ENCODE peak calls at places on chromosomes 16 and 17, in five cellular contexts. E is left lung; A is fibroblast of lung; J is endothelial cell of umbilical vein; O is CD8-positive, alpha-beta T cell. W is an unnamed sample.

GRCh38 chr17:38556234-38556633 is 49.5 kb downstream of the SRCIN1 start:
- DNase-seq in A (no peak), E (no peak), O (no peak), J (no peak), W (no peak)

GRCh38 chr17:78546476-78546875 is 30.7 kb downstream of the DNAH17 start:
- DNase-seq in O (no peak), J (no peak), A (no peak), E (no peak), W (no peak)

GRCh38 chr16:31000671-31001382 is 9.6 kb downstream of the STX1B start:
- DNase-seq in J (no peak), O (no peak), E (no peak), A (no peak), W (no peak)

GRCh38 chr17:81518785-81519283 is 6.2 kb upstream of the ACTG1 start:
- DNase-seq in A (no peak), E (peak; percentile 94), O (no peak), J (no peak), W (no peak)

GRCh38 chr17:38464723-38465419 is 36.6 kb downstream of the ARHGAP23 start:
- DNase-seq in J (peak; percentile 81), O (no peak), A (peak; percentile 96), E (peak; percentile 85), W (no peak)

GRCh38 chr17:72962099-72962498 is 130.4 kb downstream of the SLC39A11 start:
- DNase-seq in O (no peak), E (no peak), A (no peak), J (no peak), W (no peak)

GRCh38 chr17:14919049-14919545 is 346.0 kb downstream of the PMP22 start:
- DNase-seq in A (no peak), J (no peak), O (no peak), E (no peak), W (no peak)

GRCh38 chr17:7740481-7741001 is 23.0 kb downstream of the DNAH2 start:
- DNase-seq in O (no peak), J (no peak), E (no peak), A (no peak), W (no peak)

GRCh38 chr17:47218896-47219430 is 9.8 kb downstream of the MYL4 start:
- DNase-seq in J (peak; percentile 44), E (no peak), O (no peak), A (no peak), W (no peak)

GRCh38 chr16:75256059-75256870 is 4.8 kb upstream of the BCAR1 start:
- DNase-seq in A (no peak), E (peak; percentile 74), O (no peak), J (peak; percentile 54), W (no peak)

GRCh38 chr16:75256871-75257343 is 5.5 kb upstream of the BCAR1 start:
- DNase-seq in O (no peak), A (peak; percentile 63), J (peak; percentile 47), E (peak; percentile 69), W (no peak)

GRCh38 chr16:75257886-75258806 is 6.7 kb upstream of the BCAR1 start:
- DNase-seq in O (no peak), E (peak; percentile 68), A (no peak), J (no peak), W (no peak)

GRCh38 chr16:75260856-75261589 is 9.6 kb upstream of the BCAR1 start:
- DNase-seq in O (no peak), E (no peak), A (no peak), J (no peak), W (no peak)

DNA sequence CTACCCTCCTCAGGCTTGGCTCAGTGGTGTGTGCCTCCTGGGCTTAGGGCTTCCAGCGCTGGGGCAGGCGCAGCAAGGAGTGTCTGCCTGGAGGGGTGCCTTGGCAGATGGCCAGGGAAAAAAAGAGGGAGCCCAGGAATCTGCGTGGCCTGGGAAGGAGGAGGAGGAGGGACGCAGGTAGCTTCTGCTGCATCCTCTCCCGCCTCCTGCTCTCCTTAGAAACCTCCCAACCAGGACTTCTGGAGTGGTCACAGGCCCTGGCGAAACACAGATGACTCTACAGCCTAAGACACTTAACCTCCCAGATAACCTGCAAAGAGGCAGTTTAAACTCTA is 7.3 kb upstream of the BCAR1 start:
- DNase-seq in J (no peak), A (no peak), O (no peak), E (peak; percentile 41), W (no peak)
- H3K4me1 ChIP-seq in J (peaks cover 80% of the 10 kb centered on the region), A (peaks cover 70% of the 10 kb centered on the region), O (no peaks in the 10 kb centered on the region), E (peaks cover 60% of the 10 kb centered on the region), W (no peaks in the 10 kb centered on the region)

GRCh38 chr17:66494023-66494803 is 191.8 kb downstream of the PRKCA start:
- DNase-seq in O (no peak), E (no peak), J (peak; percentile 66), A (peak; percentile 77), W (no peak)
- H3K4me3 ChIP-seq in O (no peak overlapping the region), E (no peak overlapping the region), J (no peak overlapping the region), A (no peak overlapping the region), W (no peak overlapping the region)

GRCh38 chr17:55710829-55711496 is 11.7 kb downstream of the TMEM100 start:
- DNase-seq in O (no peak), E (no peak), J (peak; percentile 80), A (no peak), W (no peak)
- H3K4me1 ChIP-seq in O (no peaks in the 10 kb centered on the region), E (no peaks in the 10 kb centered on the region), J (no peaks in the 10 kb centered on the region), A (peaks cover 8% of the 10 kb centered on the region), W (no peaks in the 10 kb centered on the region)

GRCh38 chr16:46858151-46858550 is 26.0 kb upstream of the GPT2 start:
- DNase-seq in E (no peak), O (no peak), A (no peak), J (no peak), W (no peak)

GRCh38 chr16:46862555-46863447 is 21.4 kb upstream of the GPT2 start:
- DNase-seq in J (no peak), O (no peak), E (no peak), A (no peak), W (no peak)

GRCh38 chr16:46857261-46857962 is 26.4 kb upstream of the C16orf87 start:
- DNase-seq in J (peak; percentile 39), E (no peak), O (no peak), A (peak; percentile 77), W (no peak)

GRCh38 chr16:46855389-46855788 is 24.4 kb upstream of the C16orf87 start:
- DNase-seq in A (no peak), O (no peak), J (no peak), E (no peak), W (no peak)

GRCh38 chr16:46859719-46860152 is 24.4 kb upstream of the GPT2 start:
- DNase-seq in O (no peak), E (no peak), J (peak; percentile 73), A (peak; percentile 73), W (no peak)
- H3K4me3 ChIP-seq in O (no peak overlapping the region), E (no peak overlapping the region), J (no peak overlapping the region), A (no peak overlapping the region), W (no peak overlapping the region)

GRCh38 chr17:28477928-28478327 is 4.5 kb downstream of the SLC13A2 start:
- DNase-seq in A (no peak), E (no peak), O (no peak), J (no peak), W (no peak)
- H3K4me1 ChIP-seq in A (no peaks in the 10 kb centered on the region), E (peaks cover 5% of the 10 kb centered on the region), O (no peaks in the 10 kb centered on the region), J (no peaks in the 10 kb centered on the region), W (no peaks in the 10 kb centered on the region)

GRCh38 chr16:49523435-49524159 is 150.0 kb downstream of the C16orf78 start:
- DNase-seq in O (no peak), J (no peak), E (no peak), A (no peak), W (no peak)
- H3K4me3 ChIP-seq in O (no peak overlapping the region), J (no peak overlapping the region), E (no peak overlapping the region), A (no peak overlapping the region), W (no peak overlapping the region)

DNA sequence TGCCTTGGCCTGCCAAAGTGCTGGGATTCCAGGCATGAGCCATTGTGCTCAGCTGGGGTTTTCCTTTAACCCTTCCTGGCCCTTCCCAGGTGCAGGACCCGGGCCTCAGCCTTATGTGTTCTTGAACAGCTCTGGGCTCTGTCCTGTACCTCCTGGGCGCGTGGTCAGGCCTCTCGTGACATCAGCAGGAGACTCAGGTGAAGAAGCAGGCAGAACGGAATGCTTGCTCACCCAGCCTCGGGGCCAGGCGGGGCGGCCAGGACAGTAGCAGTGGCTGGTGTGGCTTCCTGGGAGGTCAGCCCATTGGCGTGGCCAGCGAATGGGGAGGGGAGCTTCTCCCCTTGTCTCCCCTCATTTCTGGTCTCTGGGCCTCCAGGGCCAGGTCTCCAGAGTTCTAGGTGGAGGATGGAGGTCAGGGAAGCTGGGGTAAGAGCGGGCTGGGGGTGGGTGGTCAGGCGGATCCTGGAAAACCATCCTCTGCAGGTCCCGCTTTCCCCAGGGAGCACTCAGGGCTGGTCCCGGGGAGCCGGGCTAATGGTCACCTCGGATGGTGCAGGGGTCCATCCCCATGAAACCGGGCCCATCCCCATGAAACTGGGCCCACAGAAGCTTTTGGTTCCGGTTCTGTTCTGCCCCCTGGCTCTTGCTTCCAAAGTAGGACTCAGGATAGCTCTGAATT is 281.5 kb downstream of the SEC14L1 start:
- DNase-seq in O (no peak), J (no peak), A (no peak), E (no peak), W (no peak)
- H3K4me1 ChIP-seq in O (peaks cover 75% of the 10 kb centered on the region), J (peaks cover 35% of the 10 kb centered on the region), A (peaks cover 69% of the 10 kb centered on the region), E (peaks cover 52% of the 10 kb centered on the region), W (peaks cover 68% of the 10 kb centered on the region)

GRCh38 chr16:53091508-53092211 is 36.9 kb downstream of the CHD9 start:
- DNase-seq in O (no peak), J (peak; percentile 69), E (no peak), A (peak; percentile 95), W (no peak)
- H3K4me3 ChIP-seq in O (no peak overlapping the region), J (no peak overlapping the region), E (no peak overlapping the region), A (peak overlapping the region; percentile 5), W (no peak overlapping the region)

GRCh38 chr16:4614571-4615388 is at the start of gene UBALD1:
- DNase-seq in J (peak; percentile 83), A (peak; percentile 88), E (peak; percentile 96), O (peak; percentile 39), W (peak; percentile 77)
- H3K4me1 ChIP-seq in J (peaks cover 21% of the 10 kb centered on the region), A (peaks cover 5% of the 10 kb centered on the region), E (peaks cover 28% of the 10 kb centered on the region), O (peaks cover 49% of the 10 kb centered on the region), W (peaks cover 53% of the 10 kb centered on the region)